ENCODE peak calls at places on chromosomes 13 and 19, in four cellular contexts. R is ACHN, N is NCI-H1417, T is GM10248. A is an unnamed sample.

GRCh38 chr19:54138777-54139256 is 1.3 kb downstream of the CNOT3 start:
- DNase-seq in R (no peak), N (no peak), T (no peak), A (no peak)

GRCh38 chr19:5484398-5485285 is 29.4 kb downstream of the ZNRF4 start:
- DNase-seq in R (no peak), N (peak), T (no peak), A (no peak)

GRCh38 chr13:51541037-51541436 is 43.2 kb upstream of the WDFY2 start:
- DNase-seq in R (peak), N (no peak), T (no peak), A (no peak)

GRCh38 chr19:39444598-39445257 is 654 bp upstream of the SUPT5H start:
- DNase-seq in R (no peak), N (peak), T (no peak), A (no peak)

GRCh38 chr13:41465215-41465907 is 8.0 kb downstream of the RGCC start:
- DNase-seq in R (peak), N (no peak), T (peak), A (peak)

GRCh38 chr13:74132768-74133656 is 1.2 kb downstream of the KLF12 start:
- DNase-seq in R (peak), N (peak), T (peak), A (peak)

GRCh38 chr19:13006431-13007281 is 11.4 kb downstream of the NFIX start:
- DNase-seq in R (no peak), N (no peak), T (no peak), A (no peak)

GRCh38 chr13:111177803-111178389 is 62.8 kb downstream of the ARHGEF7 start:
- DNase-seq in R (no peak), N (no peak), T (no peak), A (no peak)

GRCh38 chr19:38674388-38675133 is 27.1 kb downstream of the ACTN4 start:
- DNase-seq in R (no peak), N (no peak), T (no peak), A (no peak)

GRCh38 chr19:46828484-46828883 is 22.2 kb downstream of the AP2S1 start:
- DNase-seq in R (no peak), N (no peak), T (no peak), A (no peak)

GRCh38 chr13:51475727-51476521 is 23.1 kb upstream of the INTS6 start:
- DNase-seq in R (no peak), N (no peak), T (no peak), A (no peak)

A was measured in Ammon's horn.